ENCODE peak calls at places on chromosomes 5 and 9, in eight cellular contexts. J is heart left ventricle, Y is GM23338, G is colonic mucosa, M is HepG2, K is tibial artery, S is stomach, X is Panc1. P is an unnamed sample.

GRCh38 chr9:14433841-14434511 is 120.0 kb upstream of the NFIB start:
- DNase-seq in G (no peak), Y (peak), S (no peak), X (peak), K (no peak), J (no peak), M (peak), P (peak)

GRCh38 chr5:95976606-95977005 is 15.0 kb upstream of the ELL2 start:
- DNase-seq in G (no peak), M (no peak), K (no peak), S (no peak), Y (no peak), J (no peak), X (no peak), P (no peak)

GRCh38 chr9:96604005-96604320 is 15.7 kb downstream of the CDC14B start:
- DNase-seq in S (no peak), Y (no peak), J (no peak), K (peak), M (no peak), X (no peak), G (no peak), P (no peak)

GRCh38 chr5:67375606-67376005 is 179.0 kb upstream of the CD180 start:
- DNase-seq in G (no peak), J (no peak), X (no peak), M (no peak), K (no peak), Y (no peak), S (no peak), P (no peak)

GRCh38 chr9:133690111-133690561 is 48.0 kb downstream of the SARDH start:
- DNase-seq in G (no peak), Y (no peak), J (peak), M (no peak), X (no peak), K (no peak), S (no peak), P (no peak)

GRCh38 chr5:158033076-158033475 is 174.1 kb upstream of the CLINT1 start:
- DNase-seq in K (no peak), X (no peak), G (no peak), Y (no peak), M (no peak), S (no peak), J (no peak), P (no peak)

GRCh38 chr9:127185931-127186781 is 63.7 kb upstream of the ANGPTL2 start:
- DNase-seq in M (peak), J (peak), S (peak), X (no peak), G (peak), K (peak), Y (no peak), P (no peak)

GRCh38 chr5:58854396-58854795 is 271.5 kb downstream of the RAB3C start:
- DNase-seq in J (no peak), X (no peak), S (no peak), G (no peak), Y (no peak), M (no peak), K (no peak), P (no peak)

GRCh38 chr9:2356391-2356790 is 265.2 kb upstream of the VLDLR start:
- DNase-seq in K (no peak), S (no peak), M (no peak), G (no peak), J (no peak), Y (no peak), X (no peak), P (no peak)

GRCh38 chr9:134291452-134291881 is 34.8 kb upstream of the RXRA start:
- DNase-seq in Y (no peak), X (no peak), M (peak), K (no peak), G (no peak), J (peak), S (no peak), P (no peak)

GRCh38 chr5:36897616-36898015 is 21.0 kb downstream of the NIPBL start:
- DNase-seq in S (no peak), X (no peak), K (no peak), J (no peak), M (no peak), Y (no peak), G (no peak), P (peak)

GRCh38 chr9:97512966-97513560 is 11.6 kb downstream of the TMOD1 start:
- DNase-seq in M (no peak), S (no peak), G (no peak), J (no peak), K (no peak), X (no peak), Y (no peak), P (no peak)

GRCh38 chr9:77985996-77986395 is 45.6 kb downstream of the GNAQ start:
- DNase-seq in M (peak), K (no peak), J (no peak), X (no peak), G (no peak), S (no peak), Y (no peak), P (peak)

GRCh38 chr9:98805506-98806272 is 1.8 kb upstream of the GALNT12 start:
- DNase-seq in J (no peak), G (no peak), K (no peak), Y (no peak), S (no peak), M (no peak), X (no peak), P (peak)

GRCh38 chr5:154967419-154968024 is 26.6 kb downstream of the MRPL22 start:
- DNase-seq in G (no peak), Y (peak), K (no peak), M (no peak), X (no peak), J (no peak), S (no peak), P (no peak)

GRCh38 chr9:90741036-90741435 is 60.6 kb upstream of the SYK start:
- DNase-seq in G (no peak), M (no peak), X (no peak), Y (no peak), S (no peak), K (no peak), J (no peak), P (no peak)

GRCh38 chr9:130128782-130129424 is 43.3 kb upstream of the NCS1 start:
- DNase-seq in S (no peak), X (no peak), G (peak), M (no peak), K (peak), J (peak), Y (no peak), P (peak)

GRCh38 chr5:34736445-34737119 is 80.5 kb downstream of the RAI14 start:
- DNase-seq in K (no peak), S (no peak), X (no peak), G (no peak), Y (peak), M (peak), J (no peak), P (no peak)

GRCh38 chr5:60346391-60346790 is 353.6 kb downstream of the DEPDC1B start:
- DNase-seq in J (no peak), G (no peak), K (no peak), X (no peak), S (no peak), M (no peak), Y (no peak), P (no peak)

GRCh38 chr5:141873933-141874261 is 4.3 kb downstream of the PCDH1 start:
- DNase-seq in K (no peak), X (no peak), M (no peak), Y (no peak), G (no peak), S (no peak), J (no peak), P (no peak)
- H3K27ac ChIP-seq in K (peak), X (no peak), M (no peak), Y (peak), G (peak), S (peak), J (no peak), P (peak)

GRCh38 chr9:76558465-76558864 is 99.5 kb downstream of the GCNT1 start:
- DNase-seq in G (no peak), Y (no peak), K (no peak), S (no peak), M (no peak), J (no peak), X (no peak), P (no peak)

GRCh38 chr9:76561887-76562286 is 102.9 kb downstream of the GCNT1 start:
- DNase-seq in J (no peak), G (no peak), Y (no peak), X (no peak), K (no peak), S (no peak), M (no peak), P (no peak)

GRCh38 chr9:76557674-76558073 is 98.7 kb downstream of the GCNT1 start:
- DNase-seq in S (no peak), J (no peak), K (no peak), X (no peak), M (no peak), Y (no peak), G (no peak), P (no peak)

GRCh38 chr9:76560481-76560891 is 101.5 kb downstream of the GCNT1 start:
- DNase-seq in G (peak), X (no peak), M (no peak), Y (no peak), J (no peak), S (no peak), K (no peak), P (no peak)

GRCh38 chr9:76559283-76559682 is 100.3 kb downstream of the GCNT1 start:
- DNase-seq in Y (no peak), M (no peak), K (no peak), G (no peak), S (no peak), J (no peak), X (no peak), P (no peak)
- H3K4me3 ChIP-seq in Y (no peak), M (no peak), K (no peak), G (no peak), S (no peak), J (no peak), X (no peak), P (no peak)

GRCh38 chr5:113093561-113093960 is 117.0 kb downstream of the DCP2 start:
- DNase-seq in S (no peak), X (no peak), M (no peak), G (no peak), J (no peak), Y (no peak), K (no peak), P (no peak)
- H3K27ac ChIP-seq in S (no peak), X (no peak), M (no peak), G (no peak), J (no peak), Y (no peak), K (no peak), P (no peak)

GRCh38 chr9:34653610-34654072 is 1.7 kb downstream of the IL11RA start:
- DNase-seq in Y (no peak), K (no peak), X (no peak), G (no peak), M (no peak), S (no peak), J (no peak), P (no peak)
- H3K4me3 ChIP-seq in Y (no peak), K (no peak), X (no peak), G (no peak), M (no peak), S (no peak), J (peak), P (no peak)

DNA sequence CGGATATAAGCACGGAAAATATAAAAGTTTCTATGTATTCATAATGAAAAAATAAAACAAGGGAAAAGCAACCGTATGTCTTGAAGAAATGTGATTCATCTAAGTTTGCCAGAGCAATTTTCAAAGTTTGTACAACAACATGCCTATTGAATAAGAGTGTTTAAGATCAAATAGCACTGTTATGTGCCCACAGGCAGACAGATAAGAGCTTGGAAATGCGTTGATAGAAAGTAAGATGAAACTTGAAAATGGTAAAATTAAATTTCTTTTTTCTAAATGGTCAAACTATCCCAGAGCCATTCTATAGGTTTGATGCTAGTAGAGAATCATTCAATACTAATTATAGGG is 189.4 kb downstream of the FANCC start:
- DNase-seq in S (no peak), X (no peak), J (no peak), G (no peak), Y (no peak), M (no peak), K (no peak), P (no peak)
- H3K27ac ChIP-seq in S (no peak), X (no peak), J (no peak), G (no peak), Y (no peak), M (no peak), K (no peak), P (no peak)

GRCh38 chr9:137664676-137665075 is 45.9 kb downstream of the EHMT1 start:
- DNase-seq in Y (peak), X (no peak), G (peak), K (no peak), S (peak), M (peak), J (no peak), P (peak)
- H3K4me3 ChIP-seq in Y (peak), X (no peak), G (no peak), K (no peak), S (no peak), M (no peak), J (no peak), P (no peak)